ENCODE peak calls at places on chromosomes 12 and 14, in six cellular contexts. I is endodermal cell, G is cardiac muscle cell, K is left lung, B is fibroblast of lung, W is epithelial cell of esophagus. H is an unnamed sample.

GRCh38 chr14:76808990-76809389 is 3.7 kb downstream of the ANGEL1 start:
- DNase-seq in I (no peak), G (no peak), B (no peak), W (no peak), K (no peak), H (no peak)

GRCh38 chr12:124637586-124637985 is 70.2 kb upstream of the NCOR2 start:
- DNase-seq in K (no peak), B (no peak), I (no peak), W (peak; percentile 50), G (no peak), H (no peak)

GRCh38 chr14:20415723-20416622 is 2.7 kb upstream of the TEP1 start:
- DNase-seq in I (peak; percentile 65), B (peak; percentile 41), K (no peak), G (peak; percentile 53), W (peak; percentile 55), H (no peak)

GRCh38 chr14:80271389-80271788 is 60.1 kb upstream of the DIO2 start:
- DNase-seq in B (no peak), W (peak; percentile 46), I (no peak), K (no peak), G (no peak), H (no peak)

GRCh38 chr14:100872241-100872640 is 31.3 kb downstream of the RTL1 start:
- DNase-seq in B (peak; percentile 44), I (no peak), G (no peak), W (peak; percentile 30), K (no peak), H (peak; percentile 1)

GRCh38 chr12:30862486-30862885 is 64.1 kb upstream of the TSPAN11 start:
- DNase-seq in K (no peak), G (peak; percentile 28), B (peak; percentile 54), W (no peak), I (peak; percentile 12), H (no peak)

GRCh38 chr14:64549805-64550538 is at the start of gene PPP1R36:
- DNase-seq in B (peak; percentile 26), G (peak; percentile 62), W (peak; percentile 30), I (peak; percentile 56), K (no peak), H (no peak)

GRCh38 chr12:76020281-76020680 is 11.3 kb downstream of the PHLDA1 start:
- DNase-seq in G (no peak), W (peak; percentile 84), I (peak; percentile 84), B (peak; percentile 90), K (no peak), H (no peak)

GRCh38 chr12:117874842-117875434 is 93.9 kb downstream of the KSR2 start:
- DNase-seq in G (peak; percentile 80), W (peak; percentile 62), B (peak; percentile 42), I (peak; percentile 97), K (peak; percentile 59), H (no peak)

GRCh38 chr12:112350593-112351592 is 31.3 kb downstream of the HECTD4 start:
- DNase-seq in W (no peak), K (no peak), I (no peak), B (peak; percentile 37), G (no peak), H (no peak)

GRCh38 chr12:78088391-78088832 is 257.7 kb downstream of the NAV3 start:
- DNase-seq in W (no peak), G (no peak), I (no peak), K (no peak), B (no peak), H (no peak)

GRCh38 chr12:46088040-46088439 is 97.7 kb upstream of the SCAF11 start:
- DNase-seq in B (no peak), W (no peak), I (no peak), G (no peak), K (no peak), H (no peak)

GRCh38 chr14:63852817-63853730 is at the start of gene SYNE2:
- DNase-seq in W (peak; percentile 83), G (peak; percentile 90), K (peak; percentile 77), I (peak; percentile 94), B (peak; percentile 74), H (no peak)

GRCh38 chr12:102300824-102301461 is 103.3 kb upstream of the PMCH start:
- DNase-seq in K (no peak), G (peak; percentile 1), B (peak; percentile 59), I (peak; percentile 75), W (peak; percentile 77), H (peak; percentile 62)

GRCh38 chr14:69693823-69694729 is 72.9 kb upstream of the SRSF5 start:
- DNase-seq in G (no peak), B (no peak), W (peak; percentile 63), I (peak; percentile 82), K (no peak), H (no peak)

GRCh38 chr12:27534060-27534764 is 10.2 kb downstream of the PPFIBP1 start:
- DNase-seq in B (peak; percentile 60), K (no peak), I (peak; percentile 31), G (no peak), W (no peak), H (peak; percentile 39)

GRCh38 chr14:66955159-66955558 is 234.1 kb upstream of the GARIN2 start:
- DNase-seq in W (no peak), K (no peak), B (no peak), I (no peak), G (no peak), H (no peak)

GRCh38 chr14:104795781-104796681 is 483 bp upstream of the AKT1 start:
- DNase-seq in K (no peak), I (peak; percentile 80), W (peak; percentile 54), G (peak; percentile 72), B (peak; percentile 31), H (no peak)

GRCh38 chr14:104795468-104795780 is at the start of gene AKT1:
- DNase-seq in G (no peak), B (no peak), K (no peak), I (no peak), W (no peak), H (no peak)

GRCh38 chr14:104794099-104794498 is 1.4 kb downstream of the AKT1 start:
- DNase-seq in K (peak; percentile 79), B (peak; percentile 57), W (peak; percentile 63), G (peak; percentile 82), I (peak; percentile 85), H (no peak)

GRCh38 chr14:104793703-104793959 is 1.9 kb downstream of the AKT1 start:
- DNase-seq in K (no peak), G (no peak), I (no peak), W (no peak), B (no peak), H (no peak)

DNA sequence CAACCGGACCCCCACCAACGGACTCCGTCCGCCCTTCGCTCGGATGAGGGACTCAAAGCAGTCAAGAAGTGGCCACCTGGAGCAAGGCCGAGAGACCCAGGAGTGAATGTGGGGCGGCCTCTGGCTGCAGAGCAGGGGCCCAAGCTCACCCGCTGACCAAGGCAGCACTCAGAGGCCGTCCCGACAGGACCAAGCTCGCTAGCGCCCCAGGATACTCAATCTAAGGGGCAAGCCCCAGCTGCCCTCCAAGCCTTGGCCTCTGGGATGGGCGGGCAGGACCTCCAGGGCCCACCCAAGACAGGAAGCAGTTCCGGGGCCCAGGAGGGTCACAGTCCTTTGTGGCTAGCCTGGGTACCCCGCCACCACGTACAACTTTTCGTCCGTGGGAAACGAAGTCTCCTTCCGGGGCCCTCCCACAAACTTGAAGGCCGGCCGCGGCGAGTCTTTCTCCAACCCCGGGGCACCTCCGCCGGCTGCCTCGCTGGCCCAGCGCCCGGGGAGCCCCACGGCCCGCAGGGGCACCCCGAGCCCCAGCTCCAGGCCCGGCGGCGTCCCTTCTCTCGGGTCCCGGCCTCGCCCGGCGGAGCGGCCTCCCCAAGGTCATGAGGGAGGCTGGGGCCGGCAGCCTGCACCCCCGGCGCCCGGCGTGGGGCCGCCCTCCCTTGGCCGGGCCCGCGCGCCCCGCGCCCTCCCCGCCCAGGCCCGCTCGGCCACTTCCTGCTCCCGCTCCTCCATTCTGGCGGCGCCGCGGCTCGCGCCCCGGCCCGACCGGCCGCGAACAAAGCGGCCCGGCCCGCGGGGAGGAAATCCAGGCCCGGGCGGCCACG is 694 bp downstream of the AKT1 start:
- DNase-seq in K (no peak), G (peak; percentile 56), B (peak; percentile 33), W (peak; percentile 27), I (peak; percentile 76), H (no peak)
- TF ChIP-seq CTCF in K (no peak), G (peak; percentile 3), B (no peak), W (no peak), I (no peak), H (no peak)

DNA sequence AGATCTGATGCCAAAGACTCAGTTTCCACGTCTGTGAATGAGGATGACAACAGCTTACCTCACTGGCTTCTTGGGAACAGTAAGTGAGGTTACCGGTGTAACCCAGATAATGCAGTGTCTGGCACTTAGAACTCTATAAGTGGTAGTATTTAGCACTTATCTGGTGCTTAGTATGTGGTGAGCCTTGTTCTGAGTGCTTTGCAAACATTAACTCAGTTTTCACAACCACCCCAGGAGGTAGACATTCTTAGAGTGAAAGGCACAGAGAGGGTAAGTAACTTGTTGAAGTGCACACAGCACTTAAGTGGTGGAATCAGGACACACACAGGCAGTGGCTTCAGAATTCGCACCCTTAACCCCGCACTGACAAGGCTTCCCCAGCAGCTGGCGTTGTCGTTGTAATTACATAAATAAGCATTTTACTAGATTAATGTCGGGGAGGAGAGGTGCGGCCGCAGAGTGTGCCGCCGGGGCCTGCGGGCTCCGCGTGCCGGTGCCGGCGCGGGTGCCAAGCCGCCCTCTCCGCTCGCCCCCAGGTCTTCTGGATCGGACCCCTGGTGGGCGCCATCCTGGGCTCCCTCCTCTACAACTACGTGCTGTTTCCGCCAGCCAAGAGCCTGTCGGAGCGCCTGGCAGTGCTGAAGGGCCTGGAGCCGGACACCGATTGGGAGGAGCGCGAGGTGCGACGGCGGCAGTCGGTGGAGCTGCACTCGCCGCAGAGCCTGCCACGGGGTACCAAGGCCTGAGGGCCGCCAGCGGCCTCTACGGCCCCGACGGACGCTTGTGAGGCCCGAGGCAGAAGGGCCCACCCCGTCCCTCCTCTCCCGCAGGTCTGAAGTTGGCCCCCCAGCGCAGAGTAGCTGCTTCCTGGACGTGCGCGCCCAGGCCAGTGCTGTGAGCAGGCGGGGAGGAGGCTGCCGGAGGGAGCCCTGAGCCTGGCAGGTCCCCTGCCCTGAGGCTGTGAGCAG is 4.6 kb downstream of the AQP2 start:
- DNase-seq in W (no peak), B (no peak), I (peak; percentile 81), G (no peak), K (no peak), H (no peak)
- H3K4me3 ChIP-seq in W (no peak overlapping the region), B (no peak overlapping the region), I (no peak overlapping the region), G (no peak overlapping the region), K (no peak overlapping the region), H (no peak overlapping the region)

GRCh38 chr14:40240456-40240855 is 808.2 kb upstream of the FBXO33 start:
- DNase-seq in W (no peak), B (peak; percentile 61), I (no peak), K (no peak), G (no peak), H (no peak)
- TF ChIP-seq CTCF in W (no peak), B (no peak), I (no peak), K (no peak), G (no peak), H (no peak)

DNA sequence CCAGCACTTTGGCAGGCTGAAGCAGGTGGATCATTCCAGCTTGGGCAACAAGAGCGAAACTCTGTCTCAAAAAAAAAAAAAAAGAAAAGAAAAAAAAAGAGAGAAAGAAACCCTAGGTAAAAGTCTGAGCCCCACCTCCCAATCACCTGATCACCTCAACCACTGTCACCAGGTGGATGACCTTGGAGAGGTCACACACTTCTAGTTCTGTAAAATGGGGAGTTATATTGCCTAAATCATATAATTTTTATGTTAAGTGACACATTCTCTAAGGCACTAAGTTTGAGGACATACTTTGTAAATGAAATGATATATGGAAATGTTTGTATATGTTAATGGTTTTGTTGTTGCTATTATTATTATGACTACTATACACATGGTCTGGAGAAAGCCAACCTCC is 1.5 kb upstream of the ERBB3 start:
- DNase-seq in B (no peak), G (no peak), K (no peak), I (no peak), W (no peak), H (no peak)
- H3K4me3 ChIP-seq in B (no peak overlapping the region), G (no peak overlapping the region), K (no peak overlapping the region), I (peak overlapping the region; percentile 95), W (no peak overlapping the region), H (no peak overlapping the region)

H was measured in GM12864.